ENCODE peak calls at places on chromosomes 1 and 21, in five cellular contexts. One of them, this sample, is unnamed.

GRCh38 chr21:34900376-34900775 is 148.7 kb downstream of the RUNX1 start:
- DNase-seq in activated gamma-delta T cell treated with Interleukin-2 at 50 U/mL for 16 hours: no peak
- DNase-seq in NCI-H345: no peak
- DNase-seq in activated CD4-positive, alpha-beta T cell treated with anti-CD3 and anti-CD28 coated beads for 36 hours: no peak
- DNase-seq in astrocyte of the spinal cord: peak; percentile 61
- DNase-seq in this sample: no peak

GRCh38 chr1:228968841-228969606 is 233.7 kb downstream of the RHOU start:
- DNase-seq in activated gamma-delta T cell treated with Interleukin-2 at 50 U/mL for 16 hours: no peak
- DNase-seq in NCI-H345: no peak
- DNase-seq in activated CD4-positive, alpha-beta T cell treated with anti-CD3 and anti-CD28 coated beads for 36 hours: no peak
- DNase-seq in astrocyte of the spinal cord: no peak
- DNase-seq in this sample: no peak

GRCh38 chr1:110626890-110627289 is 20.7 kb upstream of the KCNA2 start:
- DNase-seq in activated gamma-delta T cell treated with Interleukin-2 at 50 U/mL for 16 hours: no peak
- DNase-seq in NCI-H345: no peak
- DNase-seq in activated CD4-positive, alpha-beta T cell treated with anti-CD3 and anti-CD28 coated beads for 36 hours: no peak
- DNase-seq in astrocyte of the spinal cord: no peak
- DNase-seq in this sample: no peak

GRCh38 chr1:12473596-12474329 is 144.2 kb downstream of the DHRS3 start:
- DNase-seq in activated gamma-delta T cell treated with Interleukin-2 at 50 U/mL for 16 hours: no peak
- DNase-seq in NCI-H345: no peak
- DNase-seq in activated CD4-positive, alpha-beta T cell treated with anti-CD3 and anti-CD28 coated beads for 36 hours: no peak
- DNase-seq in astrocyte of the spinal cord: no peak
- DNase-seq in this sample: no peak

GRCh38 chr1:119648620-119649004 is 546 bp upstream of the ZNF697 start:
- DNase-seq in activated gamma-delta T cell treated with Interleukin-2 at 50 U/mL for 16 hours: no peak
- DNase-seq in NCI-H345: no peak
- DNase-seq in activated CD4-positive, alpha-beta T cell treated with anti-CD3 and anti-CD28 coated beads for 36 hours: no peak
- DNase-seq in astrocyte of the spinal cord: no peak
- DNase-seq in this sample: no peak

GRCh38 chr1:155166373-155167165 is 6.5 kb downstream of the KRTCAP2 start:
- DNase-seq in activated gamma-delta T cell treated with Interleukin-2 at 50 U/mL for 16 hours: no peak
- DNase-seq in NCI-H345: peak; percentile 41
- DNase-seq in activated CD4-positive, alpha-beta T cell treated with anti-CD3 and anti-CD28 coated beads for 36 hours: no peak
- DNase-seq in astrocyte of the spinal cord: no peak
- DNase-seq in this sample: no peak

GRCh38 chr1:85465099-85465790 is at the start of gene DDAH1:
- DNase-seq in activated gamma-delta T cell treated with Interleukin-2 at 50 U/mL for 16 hours: no peak
- DNase-seq in NCI-H345: peak; percentile 78
- DNase-seq in activated CD4-positive, alpha-beta T cell treated with anti-CD3 and anti-CD28 coated beads for 36 hours: peak; percentile 39
- DNase-seq in astrocyte of the spinal cord: peak; percentile 68
- DNase-seq in this sample: peak; percentile 83

GRCh38 chr21:41715649-41716321 is 51.1 kb downstream of the RIPK4 start:
- DNase-seq in activated gamma-delta T cell treated with Interleukin-2 at 50 U/mL for 16 hours: no peak
- DNase-seq in NCI-H345: no peak
- DNase-seq in activated CD4-positive, alpha-beta T cell treated with anti-CD3 and anti-CD28 coated beads for 36 hours: no peak
- DNase-seq in astrocyte of the spinal cord: no peak
- DNase-seq in this sample: no peak

GRCh38 chr1:156494309-156494895 is 6.2 kb downstream of the MEF2D start:
- DNase-seq in activated gamma-delta T cell treated with Interleukin-2 at 50 U/mL for 16 hours: no peak
- DNase-seq in NCI-H345: no peak
- DNase-seq in activated CD4-positive, alpha-beta T cell treated with anti-CD3 and anti-CD28 coated beads for 36 hours: no peak
- DNase-seq in astrocyte of the spinal cord: no peak
- DNase-seq in this sample: no peak

GRCh38 chr1:22935450-22935849 is 37.2 kb downstream of the LACTBL1 start:
- DNase-seq in activated gamma-delta T cell treated with Interleukin-2 at 50 U/mL for 16 hours: no peak
- DNase-seq in NCI-H345: no peak
- DNase-seq in activated CD4-positive, alpha-beta T cell treated with anti-CD3 and anti-CD28 coated beads for 36 hours: no peak
- DNase-seq in astrocyte of the spinal cord: no peak
- DNase-seq in this sample: no peak

GRCh38 chr1:81664341-81664740 is 136.4 kb upstream of the ADGRL2 start:
- DNase-seq in activated gamma-delta T cell treated with Interleukin-2 at 50 U/mL for 16 hours: no peak
- DNase-seq in NCI-H345: no peak
- DNase-seq in activated CD4-positive, alpha-beta T cell treated with anti-CD3 and anti-CD28 coated beads for 36 hours: no peak
- DNase-seq in astrocyte of the spinal cord: peak; percentile 13
- DNase-seq in this sample: no peak

GRCh38 chr1:54397980-54398379 is 8.2 kb downstream of the SSBP3 start:
- DNase-seq in activated gamma-delta T cell treated with Interleukin-2 at 50 U/mL for 16 hours: no peak
- DNase-seq in NCI-H345: no peak
- DNase-seq in activated CD4-positive, alpha-beta T cell treated with anti-CD3 and anti-CD28 coated beads for 36 hours: no peak
- DNase-seq in astrocyte of the spinal cord: no peak
- DNase-seq in this sample: no peak

GRCh38 chr1:210418863-210419641 is 90.3 kb downstream of the HHAT start:
- DNase-seq in activated gamma-delta T cell treated with Interleukin-2 at 50 U/mL for 16 hours: no peak
- DNase-seq in NCI-H345: no peak
- DNase-seq in activated CD4-positive, alpha-beta T cell treated with anti-CD3 and anti-CD28 coated beads for 36 hours: no peak
- DNase-seq in astrocyte of the spinal cord: no peak
- DNase-seq in this sample: no peak

GRCh38 chr1:36014722-36015220 is 69.1 kb upstream of the TEKT2 start:
- DNase-seq in activated gamma-delta T cell treated with Interleukin-2 at 50 U/mL for 16 hours: no peak
- DNase-seq in NCI-H345: no peak
- DNase-seq in activated CD4-positive, alpha-beta T cell treated with anti-CD3 and anti-CD28 coated beads for 36 hours: no peak
- DNase-seq in astrocyte of the spinal cord: no peak
- DNase-seq in this sample: no peak

GRCh38 chr1:67052741-67053534 is 1.0 kb downstream of the SLC35D1 start:
- DNase-seq in activated gamma-delta T cell treated with Interleukin-2 at 50 U/mL for 16 hours: peak; percentile 11
- DNase-seq in NCI-H345: peak; percentile 25
- DNase-seq in activated CD4-positive, alpha-beta T cell treated with anti-CD3 and anti-CD28 coated beads for 36 hours: peak; percentile 51
- DNase-seq in astrocyte of the spinal cord: peak; percentile 46
- DNase-seq in this sample: no peak

GRCh38 chr1:119222271-119222670 is 81.8 kb upstream of the WARS2 start:
- DNase-seq in activated gamma-delta T cell treated with Interleukin-2 at 50 U/mL for 16 hours: no peak
- DNase-seq in NCI-H345: no peak
- DNase-seq in activated CD4-positive, alpha-beta T cell treated with anti-CD3 and anti-CD28 coated beads for 36 hours: no peak
- DNase-seq in astrocyte of the spinal cord: no peak
- DNase-seq in this sample: no peak